ENCODE peak calls at places on chromosomes 16 and 17, in four cellular contexts. V, U, H and D are unnamed samples.

GRCh38 chr17:7380855-7381683 is at the start of gene TNK1:
- DNase-seq in V (no peak), U (no peak), H (no peak), D (no peak)

GRCh38 chr17:48296453-48296852 is 133.6 kb downstream of the SKAP1 start:
- DNase-seq in V (no peak), U (no peak), H (no peak), D (no peak)

GRCh38 chr17:34519286-34519685 is 60.1 kb upstream of the TMEM132E start:
- DNase-seq in V (no peak), U (no peak), H (peak; percentile 60), D (no peak)

GRCh38 chr16:88569614-88569984 is 604 bp upstream of the ZC3H18 start:
- DNase-seq in V (peak; percentile 8), U (no peak), H (peak; percentile 15), D (no peak)

GRCh38 chr16:23634461-23635036 is 6.6 kb downstream of the PALB2 start:
- DNase-seq in V (no peak), U (no peak), H (no peak), D (no peak)

GRCh38 chr17:58336456-58337094 is 8.0 kb upstream of the TSPOAP1 start:
- DNase-seq in V (no peak), U (no peak), H (no peak), D (no peak)

GRCh38 chr16:46930861-46931260 is 42.6 kb downstream of the DNAJA2 start:
- DNase-seq in V (no peak), U (no peak), H (no peak), D (no peak)

GRCh38 chr17:78583091-78583490 is 5.9 kb upstream of the DNAH17 start:
- DNase-seq in V (no peak), U (no peak), H (no peak), D (no peak)

GRCh38 chr16:468072-468821 is 42.8 kb downstream of the RAB11FIP3 start:
- DNase-seq in V (no peak), U (no peak), H (peak; percentile 43), D (no peak)

GRCh38 chr16:88839026-88839529 is 17.7 kb downstream of the GALNS start:
- DNase-seq in V (no peak), U (no peak), H (no peak), D (no peak)

GRCh38 chr16:66130296-66130910 is 236.1 kb upstream of the CDH5 start:
- DNase-seq in V (no peak), U (no peak), H (no peak), D (no peak)

GRCh38 chr16:31223044-31223443 is 6.1 kb upstream of the PYDC1 start:
- DNase-seq in V (no peak), U (no peak), H (no peak), D (no peak)

GRCh38 chr17:15954222-15954621 is 9.3 kb downstream of the ADORA2B start:
- DNase-seq in V (no peak), U (no peak), H (no peak), D (no peak)

GRCh38 chr16:86531641-86532525 is 21.6 kb downstream of the FOXF1 start:
- DNase-seq in V (no peak), U (no peak), H (no peak), D (no peak)

GRCh38 chr17:75250009-75250471 is 11.4 kb downstream of the GGA3 start:
- DNase-seq in V (peak; percentile 66), U (peak; percentile 63), H (no peak), D (peak; percentile 62)

GRCh38 chr16:4052801-4053662 is 63.2 kb downstream of the ADCY9 start:
- DNase-seq in V (no peak), U (no peak), H (no peak), D (no peak)

GRCh38 chr17:72193395-72194106 is 72.7 kb downstream of the SOX9 start:
- DNase-seq in V (no peak), U (no peak), H (no peak), D (no peak)

GRCh38 chr16:69564845-69565610 is 738 bp upstream of the NFAT5 start:
- DNase-seq in V (no peak), U (no peak), H (no peak), D (no peak)

GRCh38 chr16:78523212-78523995 is 423.9 kb downstream of the WWOX start:
- DNase-seq in V (no peak), U (no peak), H (no peak), D (no peak)

GRCh38 chr17:52648995-52649394 is 490.5 kb upstream of the CA10 start:
- DNase-seq in V (no peak), U (no peak), H (no peak), D (no peak)

GRCh38 chr17:45750779-45751440 is 33.2 kb upstream of the CRHR1 start:
- DNase-seq in V (no peak), U (no peak), H (no peak), D (no peak)

GRCh38 chr17:7704601-7705268 is at the start of gene EFNB3:
- DNase-seq in V (no peak), U (no peak), H (peak; percentile 74), D (no peak)

GRCh38 chr16:66335704-66336329 is 30.7 kb upstream of the CDH5 start:
- DNase-seq in V (no peak), U (no peak), H (no peak), D (no peak)

GRCh38 chr17:42194133-42194899 is at the start of gene GHDC:
- DNase-seq in V (peak; percentile 63), U (peak; percentile 70), H (peak; percentile 48), D (peak; percentile 56)

GRCh38 chr17:44376124-44376523 is 12.5 kb upstream of the FAM171A2 start:
- DNase-seq in V (no peak), U (no peak), H (peak; percentile 62), D (no peak)

GRCh38 chr17:49845210-49845782 is 2.6 kb downstream of the TAC4 start:
- DNase-seq in V (no peak), U (no peak), H (no peak), D (no peak)

GRCh38 chr16:85759631-85760419 is 8.9 kb upstream of the C16orf74 start:
- DNase-seq in V (no peak), U (no peak), H (peak; percentile 33), D (no peak)

GRCh38 chr16:15618392-15618791 is 24.6 kb downstream of the MARF1 start:
- DNase-seq in V (no peak), U (no peak), H (no peak), D (no peak)

GRCh38 chr16:48559462-48560211 is 50.3 kb downstream of the N4BP1 start:
- DNase-seq in V (no peak), U (no peak), H (no peak), D (no peak)

GRCh38 chr16:80462902-80463301 is 77.9 kb upstream of the DYNLRB2 start:
- DNase-seq in V (no peak), U (no peak), H (no peak), D (no peak)

GRCh38 chr17:40177275-40177874 is at the start of gene RAPGEFL1:
- DNase-seq in V (peak; percentile 71), U (peak; percentile 83), H (peak; percentile 75), D (peak; percentile 87)

GRCh38 chr17:44965491-44966234 is 2.4 kb downstream of the C1QL1 start:
- DNase-seq in V (no peak), U (no peak), H (no peak), D (no peak)